ENCODE peak calls at places on chromosomes 4 and X, in five cellular contexts. O is NK-92 treated with Interleukin-12 subunit alpha and Interleukin-12 subunit beta, amount 100 ng/mL, for 24 hours; I is stimulated activated CD8-positive, alpha-beta memory T cell treated with anti-CD3 and anti-CD28 coated beads, Interleukin-15, amount 100 ng/mL, for 1 hour; Z is T-helper 9 cell; P is HL-60. V is an unnamed sample.

GRCh38 chr4:11455201-11455835 is 26.6 kb upstream of the HS3ST1 start:
- DNase-seq in Z (no peak), P (no peak), O (no peak), I (no peak), V (peak; percentile 58)

GRCh38 chrX:133415276-133416105 is at the start of gene GPC4:
- DNase-seq in O (no peak), P (no peak), Z (no peak), I (no peak), V (peak; percentile 16)

GRCh38 chr4:138952405-138952804 is 63.2 kb upstream of the NOCT start:
- DNase-seq in O (peak; percentile 40), Z (no peak), P (no peak), I (no peak), V (no peak)

GRCh38 chrX:134580947-134581346 is 77.3 kb downstream of the PLAC1 start:
- DNase-seq in O (no peak), I (no peak), P (no peak), Z (no peak), V (no peak)

GRCh38 chrX:41014776-41015175 is 70.5 kb upstream of the USP9X start:
- DNase-seq in P (no peak), O (no peak), Z (no peak), I (no peak), V (no peak)

GRCh38 chr4:16157609-16158503 is 68.4 kb downstream of the TAPT1 start:
- DNase-seq in I (no peak), O (no peak), Z (no peak), P (no peak), V (no peak)

GRCh38 chr4:147753047-147753446 is 21.2 kb downstream of the ARHGAP10 start:
- DNase-seq in I (no peak), O (no peak), P (no peak), Z (no peak), V (no peak)

GRCh38 chrX:42519666-42520231 is 258.2 kb downstream of the PPP1R2C start:
- DNase-seq in O (no peak), I (no peak), Z (no peak), P (no peak), V (no peak)

GRCh38 chr4:95546866-95547707 is 1.7 kb downstream of the UNC5C start:
- DNase-seq in P (no peak), O (no peak), I (no peak), Z (no peak), V (no peak)

GRCh38 chr4:87804871-87805270 is 5.5 kb downstream of the IBSP start:
- DNase-seq in O (no peak), Z (no peak), P (no peak), I (no peak), V (no peak)

GRCh38 chrX:41720125-41720780 is 3.7 kb upstream of the GPR82 start:
- DNase-seq in O (peak; percentile 51), Z (no peak), P (no peak), I (peak; percentile 18), V (no peak)

GRCh38 chr4:155609455-155610059 is 57.1 kb upstream of the GUCY1A1 start:
- DNase-seq in Z (no peak), O (no peak), P (no peak), I (no peak), V (no peak)

GRCh38 chr4:87073570-87074470 is 139.0 kb downstream of the AFF1 start:
- DNase-seq in O (peak; percentile 7), P (no peak), Z (no peak), I (no peak), V (peak; percentile 18)

GRCh38 chr4:115110191-115111166 is 2.9 kb downstream of the NDST4 start:
- DNase-seq in P (no peak), Z (no peak), I (no peak), O (no peak), V (peak; percentile 61)

GRCh38 chr4:168386002-168386401 is 67.5 kb upstream of the DDX60 start:
- DNase-seq in I (no peak), P (no peak), Z (no peak), O (no peak), V (no peak)

V was measured in NCI-H1105.